ENCODE peak calls at places on chromosome 21, in four cellular contexts. One of them, this sample, is unnamed.

GRCh38 chr21:17467392-17467791 is 45.5 kb upstream of the CXADR start:
- DNase-seq in GM23338: peak
- DNase-seq in lower leg skin: no peak
- DNase-seq in progenitor cell of endocrine pancreas: no peak
- DNase-seq in this sample: no peak

GRCh38 chr21:19523731-19524130 is 1120.1 kb upstream of the TMPRSS15 start:
- DNase-seq in GM23338: no peak
- DNase-seq in lower leg skin: no peak
- DNase-seq in progenitor cell of endocrine pancreas: no peak
- DNase-seq in this sample: no peak

GRCh38 chr21:29299046-29299905 is 554 bp downstream of the BACH1 start:
- DNase-seq in GM23338: peak
- DNase-seq in lower leg skin: peak
- DNase-seq in progenitor cell of endocrine pancreas: no peak
- DNase-seq in this sample: peak

GRCh38 chr21:38202811-38203210 is 54.0 kb upstream of the KCNJ15 start:
- DNase-seq in GM23338: no peak
- DNase-seq in lower leg skin: no peak
- DNase-seq in progenitor cell of endocrine pancreas: no peak
- DNase-seq in this sample: no peak

GRCh38 chr21:35025206-35026152 is 23.6 kb downstream of the RUNX1 start:
- DNase-seq in GM23338: no peak
- DNase-seq in lower leg skin: peak
- DNase-seq in progenitor cell of endocrine pancreas: no peak
- DNase-seq in this sample: no peak

GRCh38 chr21:31098576-31099005 is 60.3 kb upstream of the KRTAP19-8 start:
- DNase-seq in GM23338: peak
- DNase-seq in lower leg skin: peak
- DNase-seq in progenitor cell of endocrine pancreas: peak
- DNase-seq in this sample: peak

GRCh38 chr21:31108969-31109368 is 70.7 kb upstream of the KRTAP19-8 start:
- DNase-seq in GM23338: peak
- DNase-seq in lower leg skin: no peak
- DNase-seq in progenitor cell of endocrine pancreas: no peak
- DNase-seq in this sample: no peak

GRCh38 chr21:33682992-33683627 is 40.8 kb downstream of the ITSN1 start:
- DNase-seq in GM23338: no peak
- DNase-seq in lower leg skin: no peak
- DNase-seq in progenitor cell of endocrine pancreas: no peak
- DNase-seq in this sample: no peak

GRCh38 chr21:31326478-31327247 is 17.4 kb downstream of the TIAM1 start:
- DNase-seq in GM23338: no peak
- DNase-seq in lower leg skin: no peak
- DNase-seq in progenitor cell of endocrine pancreas: no peak
- DNase-seq in this sample: no peak

GRCh38 chr21:38352536-38353219 is 95.9 kb downstream of the KCNJ15 start:
- DNase-seq in GM23338: peak
- DNase-seq in lower leg skin: peak
- DNase-seq in progenitor cell of endocrine pancreas: peak
- DNase-seq in this sample: peak

GRCh38 chr21:31268090-31268489 is 76.0 kb downstream of the TIAM1 start:
- DNase-seq in GM23338: no peak
- DNase-seq in lower leg skin: no peak
- DNase-seq in progenitor cell of endocrine pancreas: no peak
- DNase-seq in this sample: no peak

GRCh38 chr21:32757804-32758203 is 13.8 kb downstream of the PAXBP1 start:
- DNase-seq in GM23338: no peak
- DNase-seq in lower leg skin: no peak
- DNase-seq in progenitor cell of endocrine pancreas: no peak
- DNase-seq in this sample: no peak

GRCh38 chr21:27382404-27382803 is 415.5 kb upstream of the ADAMTS5 start:
- DNase-seq in GM23338: no peak
- DNase-seq in lower leg skin: no peak
- DNase-seq in progenitor cell of endocrine pancreas: no peak
- DNase-seq in this sample: no peak

GRCh38 chr21:30831194-30831765 is 1.7 kb upstream of the KRTAP7-1 start:
- DNase-seq in GM23338: peak
- DNase-seq in lower leg skin: no peak
- DNase-seq in progenitor cell of endocrine pancreas: no peak
- DNase-seq in this sample: no peak

GRCh38 chr21:31731112-31731801 is 661 bp downstream of the SCAF4 start:
- DNase-seq in GM23338: peak
- DNase-seq in lower leg skin: peak
- DNase-seq in progenitor cell of endocrine pancreas: peak
- DNase-seq in this sample: peak

GRCh38 chr21:32306021-32306780 is 7.5 kb downstream of the MRAP start:
- DNase-seq in GM23338: peak
- DNase-seq in lower leg skin: no peak
- DNase-seq in progenitor cell of endocrine pancreas: peak
- DNase-seq in this sample: no peak

GRCh38 chr21:33019516-33019884 is 6.2 kb upstream of the OLIG2 start:
- DNase-seq in GM23338: no peak
- DNase-seq in lower leg skin: peak
- DNase-seq in progenitor cell of endocrine pancreas: no peak
- DNase-seq in this sample: no peak

GRCh38 chr21:36732217-36732616 is 33.3 kb downstream of the SIM2 start:
- DNase-seq in GM23338: no peak
- DNase-seq in lower leg skin: peak
- DNase-seq in progenitor cell of endocrine pancreas: no peak
- DNase-seq in this sample: no peak

GRCh38 chr21:38351961-38352521 is 95.2 kb downstream of the KCNJ15 start:
- DNase-seq in GM23338: peak
- DNase-seq in lower leg skin: no peak
- DNase-seq in progenitor cell of endocrine pancreas: no peak
- DNase-seq in this sample: no peak

GRCh38 chr21:14361958-14362357 is 21.0 kb downstream of the HSPA13 start:
- DNase-seq in GM23338: no peak
- DNase-seq in lower leg skin: no peak
- DNase-seq in progenitor cell of endocrine pancreas: no peak
- DNase-seq in this sample: no peak

GRCh38 chr21:35394634-35395369 is 345.7 kb upstream of the RUNX1 start:
- DNase-seq in GM23338: no peak
- DNase-seq in lower leg skin: no peak
- DNase-seq in progenitor cell of endocrine pancreas: no peak
- DNase-seq in this sample: no peak

GRCh38 chr21:38377165-38378093 is 120.6 kb downstream of the KCNJ15 start:
- DNase-seq in GM23338: no peak
- DNase-seq in lower leg skin: no peak
- DNase-seq in progenitor cell of endocrine pancreas: no peak
- DNase-seq in this sample: no peak

GRCh38 chr21:36747114-36747814 is 48.3 kb downstream of the SIM2 start:
- DNase-seq in GM23338: peak
- DNase-seq in lower leg skin: no peak
- DNase-seq in progenitor cell of endocrine pancreas: peak
- DNase-seq in this sample: no peak

GRCh38 chr21:32248616-32249550 is 30.0 kb downstream of the MIS18A start:
- DNase-seq in GM23338: no peak
- DNase-seq in lower leg skin: no peak
- DNase-seq in progenitor cell of endocrine pancreas: no peak
- DNase-seq in this sample: no peak

GRCh38 chr21:31558839-31559367 is 100.6 kb upstream of the SOD1 start:
- DNase-seq in GM23338: peak
- DNase-seq in lower leg skin: peak
- DNase-seq in progenitor cell of endocrine pancreas: peak
- DNase-seq in this sample: peak

GRCh38 chr21:36255650-36256047 is 64.3 kb upstream of the MORC3 start:
- DNase-seq in GM23338: no peak
- DNase-seq in lower leg skin: no peak
- DNase-seq in progenitor cell of endocrine pancreas: no peak
- DNase-seq in this sample: no peak

GRCh38 chr21:19724081-19724480 is 1274.1 kb upstream of the NCAM2 start:
- DNase-seq in GM23338: no peak
- DNase-seq in lower leg skin: no peak
- DNase-seq in progenitor cell of endocrine pancreas: no peak
- DNase-seq in this sample: no peak

GRCh38 chr21:27035791-27036190 is 68.9 kb upstream of the ADAMTS5 start:
- DNase-seq in GM23338: no peak
- DNase-seq in lower leg skin: no peak
- DNase-seq in progenitor cell of endocrine pancreas: no peak
- DNase-seq in this sample: no peak

GRCh38 chr21:24897883-24898282 is 709.4 kb downstream of the MRPL39 start:
- DNase-seq in GM23338: no peak
- DNase-seq in lower leg skin: no peak
- DNase-seq in progenitor cell of endocrine pancreas: no peak
- DNase-seq in this sample: no peak

GRCh38 chr21:16633851-16634521 is 878.9 kb upstream of the CXADR start:
- DNase-seq in GM23338: no peak
- DNase-seq in lower leg skin: no peak
- DNase-seq in progenitor cell of endocrine pancreas: no peak
- DNase-seq in this sample: no peak

GRCh38 chr21:16838330-16838729 is 674.5 kb upstream of the CXADR start:
- DNase-seq in GM23338: no peak
- DNase-seq in lower leg skin: no peak
- DNase-seq in progenitor cell of endocrine pancreas: no peak
- DNase-seq in this sample: no peak

GRCh38 chr21:41503331-41503730 is 4.6 kb downstream of the TMPRSS2 start:
- DNase-seq in GM23338: no peak
- DNase-seq in lower leg skin: no peak
- DNase-seq in progenitor cell of endocrine pancreas: no peak
- DNase-seq in this sample: no peak
- TF ChIP-seq CTCF in GM23338: no peak
- TF ChIP-seq CTCF in lower leg skin: no peak
- TF ChIP-seq CTCF in progenitor cell of endocrine pancreas: no peak
- TF ChIP-seq CTCF in this sample: no peak

GRCh38 chr21:43933146-43933673 is 68.2 kb downstream of the AGPAT3 start:
- DNase-seq in GM23338: no peak
- DNase-seq in lower leg skin: no peak
- DNase-seq in progenitor cell of endocrine pancreas: no peak
- DNase-seq in this sample: no peak
- TF ChIP-seq CTCF in GM23338: no peak
- TF ChIP-seq CTCF in lower leg skin: no peak
- TF ChIP-seq CTCF in progenitor cell of endocrine pancreas: no peak
- TF ChIP-seq CTCF in this sample: no peak

GRCh38 chr21:46182548-46183336 is 1.5 kb downstream of the SPATC1L start:
- DNase-seq in GM23338: peak
- DNase-seq in lower leg skin: peak
- DNase-seq in progenitor cell of endocrine pancreas: no peak
- DNase-seq in this sample: no peak
- TF ChIP-seq CTCF in GM23338: peak
- TF ChIP-seq CTCF in lower leg skin: no peak
- TF ChIP-seq CTCF in progenitor cell of endocrine pancreas: no peak
- TF ChIP-seq CTCF in this sample: no peak

GRCh38 chr21:21122680-21123079 is 124.5 kb downstream of the NCAM2 start:
- DNase-seq in GM23338: no peak
- DNase-seq in lower leg skin: no peak
- DNase-seq in progenitor cell of endocrine pancreas: no peak
- DNase-seq in this sample: no peak
- TF ChIP-seq CTCF in GM23338: no peak
- TF ChIP-seq CTCF in lower leg skin: no peak
- TF ChIP-seq CTCF in progenitor cell of endocrine pancreas: no peak
- TF ChIP-seq CTCF in this sample: no peak

DNA sequence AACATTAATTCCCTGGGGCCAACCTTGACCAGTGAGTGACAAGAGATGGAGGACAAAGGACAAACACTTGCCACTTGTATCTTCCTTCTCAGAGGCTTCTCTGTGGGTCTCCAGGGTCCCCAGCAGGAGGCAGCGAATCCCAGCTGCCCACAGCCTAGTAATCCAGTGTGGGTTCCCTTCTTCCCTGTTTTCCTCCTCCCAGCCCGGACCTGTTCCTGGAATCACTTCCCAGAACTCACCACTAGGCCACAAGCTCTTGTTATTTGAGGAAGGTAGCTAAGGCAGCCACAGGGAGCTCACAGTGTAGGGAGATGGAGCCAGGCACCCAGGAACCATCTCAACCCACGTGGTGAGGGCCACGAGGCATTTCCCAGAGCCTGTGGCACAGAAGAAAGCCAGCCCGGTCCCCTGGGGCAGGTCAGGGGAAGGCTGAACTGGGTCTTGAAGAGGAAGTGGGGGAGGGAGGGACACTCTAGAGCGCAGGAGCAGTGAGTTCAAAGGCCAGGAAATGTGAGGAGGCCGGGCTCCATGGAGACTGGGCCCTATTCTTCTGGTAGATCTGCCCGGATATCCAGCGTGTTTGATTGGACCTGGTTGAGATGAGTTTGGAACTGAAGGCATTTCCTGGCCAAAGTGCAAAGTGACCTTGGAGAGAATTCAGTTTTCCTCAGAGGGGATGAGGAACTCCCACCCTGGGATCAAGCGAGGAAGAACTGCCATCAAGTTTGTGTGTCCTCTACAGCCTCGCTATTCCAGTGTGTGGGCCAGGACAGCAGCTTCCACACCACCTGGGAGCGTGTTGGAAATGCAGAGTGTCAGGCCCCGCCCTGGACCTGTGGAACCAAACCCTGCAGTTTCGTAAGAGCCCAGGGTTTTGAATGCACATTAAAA is 20.3 kb upstream of the C2CD2 start:
- DNase-seq in GM23338: peak
- DNase-seq in lower leg skin: no peak
- DNase-seq in progenitor cell of endocrine pancreas: no peak
- DNase-seq in this sample: no peak
- TF ChIP-seq CTCF in GM23338: peak
- TF ChIP-seq CTCF in lower leg skin: no peak
- TF ChIP-seq CTCF in progenitor cell of endocrine pancreas: peak
- TF ChIP-seq CTCF in this sample: no peak

GRCh38 chr21:39669485-39669884 is 56.7 kb downstream of the B3GALT5 start:
- DNase-seq in GM23338: no peak
- DNase-seq in lower leg skin: peak
- DNase-seq in progenitor cell of endocrine pancreas: no peak
- DNase-seq in this sample: no peak
- TF ChIP-seq CTCF in GM23338: peak
- TF ChIP-seq CTCF in lower leg skin: no peak
- TF ChIP-seq CTCF in progenitor cell of endocrine pancreas: no peak
- TF ChIP-seq CTCF in this sample: no peak

DNA sequence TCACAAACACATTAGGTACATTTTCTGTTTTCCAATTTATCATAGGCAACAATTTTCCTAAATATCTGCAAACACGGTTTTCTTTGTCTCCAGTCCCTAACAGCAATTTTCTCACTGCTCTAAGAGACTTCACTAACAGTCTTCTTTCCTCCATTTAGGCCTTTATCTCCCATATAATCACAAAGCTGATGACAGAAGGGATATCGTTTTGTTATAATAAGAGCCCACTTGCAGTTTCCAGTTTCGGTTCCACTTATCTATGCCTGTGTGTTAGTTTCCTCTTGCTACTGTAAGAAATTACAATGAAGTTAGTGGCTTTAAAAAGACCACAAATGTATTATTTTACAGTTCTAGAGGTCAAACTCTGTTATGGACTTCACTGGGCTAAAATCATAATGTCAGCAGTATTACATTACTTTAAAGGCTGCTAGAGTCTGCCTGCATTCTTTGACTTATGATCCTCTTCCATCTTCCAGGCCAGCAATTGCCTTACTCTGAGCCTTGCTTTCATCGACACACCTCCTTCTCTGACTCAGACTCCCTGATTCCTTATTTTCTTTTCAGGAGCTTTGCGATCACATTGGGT is 549.3 kb downstream of the NCAM2 start:
- DNase-seq in GM23338: no peak
- DNase-seq in lower leg skin: no peak
- DNase-seq in progenitor cell of endocrine pancreas: no peak
- DNase-seq in this sample: no peak
- TF ChIP-seq CTCF in GM23338: no peak
- TF ChIP-seq CTCF in lower leg skin: no peak
- TF ChIP-seq CTCF in progenitor cell of endocrine pancreas: no peak
- TF ChIP-seq CTCF in this sample: no peak